ENCODE peak calls at places on chromosomes 4 and X, in four cellular contexts. I, D, Y and A are unnamed samples.

GRCh38 chr4:149009223-149009622 is 567.0 kb upstream of the NR3C2 start:
- DNase-seq in I (no peak), D (no peak), Y (no peak), A (no peak)

GRCh38 chr4:19135886-19136633 is 1114.5 kb upstream of the LCORL start:
- DNase-seq in I (no peak), D (no peak), Y (no peak), A (no peak)

GRCh38 chr4:144734522-144734921 is 88.6 kb downstream of the HHIP start:
- DNase-seq in I (no peak), D (peak), Y (peak), A (no peak)

GRCh38 chr4:2802618-2803531 is 10.0 kb downstream of the SH3BP2 start:
- DNase-seq in I (no peak), D (no peak), Y (no peak), A (no peak)

GRCh38 chrX:20066968-20067708 is 49.6 kb downstream of the MAP7D2 start:
- DNase-seq in I (no peak), D (peak), Y (peak), A (no peak)

GRCh38 chr4:153799708-153800074 is 10.8 kb upstream of the SFRP2 start:
- DNase-seq in I (no peak), D (peak), Y (no peak), A (no peak)

GRCh38 chrX:50609796-50610195 is 139.2 kb upstream of the DGKK start:
- DNase-seq in I (no peak), D (no peak), Y (peak), A (no peak)

GRCh38 chr4:133555671-133556070 is 406.6 kb downstream of the PCDH10 start:
- DNase-seq in I (no peak), D (no peak), Y (peak), A (no peak)

GRCh38 chrX:68838571-68838910 is 9.7 kb downstream of the EFNB1 start:
- DNase-seq in I (no peak), D (no peak), Y (no peak), A (no peak)

GRCh38 chr4:158444621-158445020 is 77.1 kb upstream of the RXFP1 start:
- DNase-seq in I (no peak), D (no peak), Y (peak), A (no peak)

GRCh38 chrX:136909119-136909705 is 28.7 kb upstream of the RBMX start:
- DNase-seq in I (peak), D (peak), Y (peak), A (peak)

GRCh38 chr4:87005690-87006461 is 71.1 kb downstream of the AFF1 start:
- DNase-seq in I (no peak), D (peak), Y (no peak), A (no peak)

GRCh38 chr4:188959424-188959823 is 820.2 kb downstream of the TRIML1 start:
- DNase-seq in I (no peak), D (no peak), Y (no peak), A (no peak)
- H3K56ac ChIP-seq in I (no peak), D (no peak), Y (no peak), A (no peak)

GRCh38 chr4:93828332-93828829 is at the start of gene ATOH1:
- DNase-seq in I (no peak), D (peak), Y (no peak), A (peak)
- H3K56ac ChIP-seq in I (no peak), D (no peak), Y (no peak), A (no peak)

GRCh38 chr4:101987623-101988243 is 197.2 kb downstream of the BANK1 start:
- DNase-seq in I (no peak), D (no peak), Y (no peak), A (no peak)

GRCh38 chr4:101983835-101984234 is 193.3 kb downstream of the BANK1 start:
- DNase-seq in I (no peak), D (no peak), Y (no peak), A (no peak)

GRCh38 chr4:101977096-101977495 is 186.6 kb downstream of the BANK1 start:
- DNase-seq in I (no peak), D (peak), Y (peak), A (no peak)

GRCh38 chr4:101981756-101982155 is 191.2 kb downstream of the BANK1 start:
- DNase-seq in I (no peak), D (peak), Y (no peak), A (no peak)
- H3K56ac ChIP-seq in I (no peak), D (no peak), Y (no peak), A (no peak)

GRCh38 chr4:46955601-46956000 is 37.8 kb downstream of the GABRA4 start:
- DNase-seq in I (no peak), D (no peak), Y (no peak), A (no peak)
- H3K56ac ChIP-seq in I (no peak), D (no peak), Y (no peak), A (no peak)